ENCODE peak calls at places on chromosomes 16 and 17, in six cellular contexts. One of them, this sample, is unnamed.

GRCh38 chr17:77498875-77499698 is 358.3 kb downstream of the SEC14L1 start:
- DNase-seq in fibroblast of the aortic adventitia: no peak
- DNase-seq in tibial nerve: no peak
- DNase-seq in AG10803: no peak
- DNase-seq in BJ: no peak
- DNase-seq in MM.1S: no peak
- DNase-seq in this sample: peak; percentile 16

GRCh38 chr16:73196670-73197069 is 148.7 kb upstream of the ZFHX3 start:
- DNase-seq in fibroblast of the aortic adventitia: peak; percentile 77
- DNase-seq in tibial nerve: peak; percentile 93
- DNase-seq in AG10803: peak; percentile 54
- DNase-seq in BJ: no peak
- DNase-seq in MM.1S: peak; percentile 6
- DNase-seq in this sample: peak; percentile 55

GRCh38 chr17:4515501-4515900 is 16.8 kb downstream of the SPNS2 start:
- DNase-seq in fibroblast of the aortic adventitia: no peak
- DNase-seq in tibial nerve: no peak
- DNase-seq in AG10803: no peak
- DNase-seq in BJ: no peak
- DNase-seq in MM.1S: no peak
- DNase-seq in this sample: no peak

GRCh38 chr16:69847643-69848042 is 85.5 kb downstream of the WWP2 start:
- DNase-seq in fibroblast of the aortic adventitia: no peak
- DNase-seq in tibial nerve: no peak
- DNase-seq in AG10803: no peak
- DNase-seq in BJ: no peak
- DNase-seq in MM.1S: no peak
- DNase-seq in this sample: no peak

GRCh38 chr16:47028767-47029377 is 55.4 kb upstream of the DNAJA2 start:
- DNase-seq in fibroblast of the aortic adventitia: no peak
- DNase-seq in tibial nerve: no peak
- DNase-seq in AG10803: no peak
- DNase-seq in BJ: no peak
- DNase-seq in MM.1S: no peak
- DNase-seq in this sample: no peak

GRCh38 chr17:10698116-10698818 is 873 bp downstream of the ADPRM start:
- DNase-seq in fibroblast of the aortic adventitia: peak; percentile 46
- DNase-seq in tibial nerve: peak; percentile 13
- DNase-seq in AG10803: peak; percentile 41
- DNase-seq in BJ: no peak
- DNase-seq in MM.1S: no peak
- DNase-seq in this sample: no peak

GRCh38 chr17:151886-152859 is 14.8 kb downstream of the SCGB1C2 start:
- DNase-seq in fibroblast of the aortic adventitia: no peak
- DNase-seq in tibial nerve: no peak
- DNase-seq in AG10803: no peak
- DNase-seq in BJ: no peak
- DNase-seq in MM.1S: no peak
- DNase-seq in this sample: no peak

GRCh38 chr16:2085669-2086068 is 37.9 kb downstream of the TSC2 start:
- DNase-seq in fibroblast of the aortic adventitia: peak; percentile 29
- DNase-seq in tibial nerve: no peak
- DNase-seq in AG10803: peak; percentile 40
- DNase-seq in BJ: no peak
- DNase-seq in MM.1S: no peak
- DNase-seq in this sample: no peak

GRCh38 chr16:57012353-57012752 is 23.0 kb downstream of the NLRC5 start:
- DNase-seq in fibroblast of the aortic adventitia: no peak
- DNase-seq in tibial nerve: no peak
- DNase-seq in AG10803: no peak
- DNase-seq in BJ: no peak
- DNase-seq in MM.1S: no peak
- DNase-seq in this sample: no peak

GRCh38 chr16:78770353-78771091 is 671.1 kb downstream of the WWOX start:
- DNase-seq in fibroblast of the aortic adventitia: no peak
- DNase-seq in tibial nerve: peak; percentile 70
- DNase-seq in AG10803: peak; percentile 6
- DNase-seq in BJ: no peak
- DNase-seq in MM.1S: peak; percentile 82
- DNase-seq in this sample: peak; percentile 51

GRCh38 chr16:50763211-50763610 is 21.3 kb downstream of the CYLD start:
- DNase-seq in fibroblast of the aortic adventitia: peak; percentile 16
- DNase-seq in tibial nerve: no peak
- DNase-seq in AG10803: no peak
- DNase-seq in BJ: no peak
- DNase-seq in MM.1S: no peak
- DNase-seq in this sample: no peak

DNA sequence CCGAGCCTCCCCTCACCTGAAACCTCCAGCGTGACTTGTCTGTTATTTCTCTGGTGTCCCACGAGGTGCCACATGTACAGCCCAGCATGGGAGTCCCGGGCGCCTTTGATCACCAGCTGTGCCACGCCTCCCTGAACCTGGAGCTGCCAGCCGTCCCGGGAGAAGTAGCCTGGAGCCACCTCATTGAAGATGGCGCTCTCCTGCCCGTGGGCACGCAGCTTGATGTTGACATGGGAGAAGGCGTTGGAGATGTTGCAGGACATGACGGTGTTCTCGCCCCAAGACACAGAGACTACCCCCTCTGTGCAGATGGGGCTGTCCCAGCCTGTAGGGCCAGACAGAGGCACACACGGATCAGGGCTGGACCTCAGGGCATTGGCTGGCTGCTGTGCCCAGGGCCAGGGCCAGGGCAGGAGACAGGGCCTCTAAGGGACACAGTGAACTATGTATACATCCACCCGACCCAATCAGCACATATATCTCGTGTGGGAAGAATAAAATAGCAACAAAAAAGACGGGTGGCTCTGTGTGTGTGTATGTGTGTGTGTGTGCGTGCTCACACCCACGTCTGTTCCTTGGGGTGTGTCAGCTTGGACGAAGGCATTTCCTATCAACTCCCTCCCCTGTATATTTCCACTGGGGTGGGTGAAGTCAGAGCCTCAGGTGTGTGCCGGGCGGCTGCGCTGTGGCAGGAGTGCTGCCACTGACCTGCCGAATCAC is 7.3 kb upstream of the CD7 start:
- DNase-seq in fibroblast of the aortic adventitia: no peak
- DNase-seq in tibial nerve: no peak
- DNase-seq in AG10803: no peak
- DNase-seq in BJ: no peak
- DNase-seq in MM.1S: no peak
- DNase-seq in this sample: no peak
- H3K4me3 ChIP-seq in fibroblast of the aortic adventitia: no peak overlapping the region
- H3K4me3 ChIP-seq in tibial nerve: no peak overlapping the region
- H3K4me3 ChIP-seq in AG10803: no peak overlapping the region
- H3K4me3 ChIP-seq in BJ: no peak overlapping the region
- H3K4me3 ChIP-seq in MM.1S: no peak overlapping the region
- H3K4me3 ChIP-seq in this sample: no peak overlapping the region

DNA sequence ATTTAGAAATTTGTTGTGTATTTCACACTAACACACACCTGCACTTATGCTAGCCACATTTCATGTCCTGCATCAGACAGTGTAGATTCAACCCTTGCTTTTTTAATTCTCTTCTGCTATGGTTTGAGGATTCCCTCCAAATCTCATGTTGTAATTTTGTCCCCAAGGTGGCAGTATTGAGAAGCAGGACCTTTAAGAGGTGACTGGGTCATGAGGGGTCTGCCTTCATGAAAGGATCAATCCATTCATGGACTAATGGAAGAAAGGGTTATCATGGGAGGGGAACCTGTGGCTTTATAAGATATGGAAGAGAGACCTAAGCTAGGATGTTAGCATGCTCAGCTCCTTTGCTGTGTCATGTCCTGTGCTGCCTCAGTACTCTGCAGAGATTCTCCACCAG is 1032.2 kb downstream of the CDH11 start:
- DNase-seq in fibroblast of the aortic adventitia: peak; percentile 39
- DNase-seq in tibial nerve: peak; percentile 17
- DNase-seq in AG10803: peak; percentile 25
- DNase-seq in BJ: no peak
- DNase-seq in MM.1S: peak; percentile 37
- DNase-seq in this sample: no peak
- TF ChIP-seq CTCF in fibroblast of the aortic adventitia: peak; percentile 46
- TF ChIP-seq CTCF in tibial nerve: peak; percentile 42
- TF ChIP-seq CTCF in AG10803: peak; percentile 66
- TF ChIP-seq CTCF in BJ: peak; percentile 62
- TF ChIP-seq CTCF in MM.1S: peak; percentile 58
- TF ChIP-seq CTCF in this sample: peak; percentile 19

DNA sequence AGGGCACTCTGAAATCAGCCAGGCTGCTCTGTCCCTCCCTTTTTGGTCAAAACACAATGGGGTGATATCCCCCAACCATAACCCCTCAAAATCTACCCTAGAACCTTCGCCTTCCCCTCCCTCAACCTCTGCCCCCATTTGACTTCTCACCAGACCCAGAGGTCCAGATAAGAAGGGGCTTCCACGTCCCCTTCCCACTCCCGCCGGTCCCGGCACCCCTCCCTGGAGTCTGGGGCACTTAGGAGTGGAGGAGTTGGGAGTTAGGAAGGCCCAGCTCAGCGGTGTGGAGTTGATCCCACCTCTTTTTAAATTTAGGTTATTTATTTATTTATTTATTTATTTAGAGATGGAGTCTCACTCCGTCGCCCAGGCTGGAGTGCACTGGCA is 619 bp upstream of the TMEM92 start:
- DNase-seq in fibroblast of the aortic adventitia: no peak
- DNase-seq in tibial nerve: no peak
- DNase-seq in AG10803: no peak
- DNase-seq in BJ: no peak
- DNase-seq in MM.1S: no peak
- DNase-seq in this sample: peak; percentile 21
- H3K4me3 ChIP-seq in fibroblast of the aortic adventitia: no peak overlapping the region
- H3K4me3 ChIP-seq in tibial nerve: no peak overlapping the region
- H3K4me3 ChIP-seq in AG10803: peak overlapping the region; percentile 48
- H3K4me3 ChIP-seq in BJ: peak overlapping the region; percentile 51
- H3K4me3 ChIP-seq in MM.1S: no peak overlapping the region
- H3K4me3 ChIP-seq in this sample: peak overlapping the region; percentile 61

GRCh38 chr17:35046740-35047283 is 16.7 kb downstream of the RFFL start:
- DNase-seq in fibroblast of the aortic adventitia: peak; percentile 61
- DNase-seq in tibial nerve: no peak
- DNase-seq in AG10803: peak; percentile 49
- DNase-seq in BJ: no peak
- DNase-seq in MM.1S: peak; percentile 56
- DNase-seq in this sample: no peak
- TF ChIP-seq CTCF in fibroblast of the aortic adventitia: no peak
- TF ChIP-seq CTCF in tibial nerve: no peak
- TF ChIP-seq CTCF in AG10803: no peak
- TF ChIP-seq CTCF in BJ: no peak
- TF ChIP-seq CTCF in MM.1S: no peak
- TF ChIP-seq CTCF in this sample: no peak

GRCh38 chr17:65594585-65594940 is 33.1 kb upstream of the AXIN2 start:
- DNase-seq in fibroblast of the aortic adventitia: peak; percentile 25
- DNase-seq in tibial nerve: no peak
- DNase-seq in AG10803: peak; percentile 59
- DNase-seq in BJ: no peak
- DNase-seq in MM.1S: no peak
- DNase-seq in this sample: no peak
- H3K4me3 ChIP-seq in fibroblast of the aortic adventitia: no peak overlapping the region
- H3K4me3 ChIP-seq in tibial nerve: no peak overlapping the region
- H3K4me3 ChIP-seq in AG10803: peak overlapping the region; percentile 23
- H3K4me3 ChIP-seq in BJ: no peak overlapping the region
- H3K4me3 ChIP-seq in MM.1S: no peak overlapping the region
- H3K4me3 ChIP-seq in this sample: peak overlapping the region; percentile 25

DNA sequence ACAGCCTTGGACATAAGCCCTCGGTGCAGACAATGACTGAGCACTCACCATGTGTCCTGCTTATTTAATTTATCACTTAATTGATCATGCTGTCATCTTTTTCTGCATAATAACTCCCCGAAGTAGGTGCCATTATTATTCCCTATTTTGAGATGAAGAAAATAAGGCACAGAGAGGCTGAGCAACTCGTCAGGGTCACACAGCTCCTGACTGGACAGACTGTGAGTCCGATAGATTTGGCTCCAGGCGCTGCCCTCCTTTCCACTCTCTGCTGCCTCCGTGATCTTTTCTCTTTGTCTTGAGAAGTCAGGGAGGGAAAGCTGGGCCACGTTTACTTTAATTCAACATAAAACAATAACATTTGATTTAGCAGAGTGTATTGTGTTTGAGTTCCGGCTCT is 19.0 kb upstream of the N4BP1 start:
- DNase-seq in fibroblast of the aortic adventitia: no peak
- DNase-seq in tibial nerve: no peak
- DNase-seq in AG10803: no peak
- DNase-seq in BJ: no peak
- DNase-seq in MM.1S: no peak
- DNase-seq in this sample: no peak
- TF ChIP-seq CTCF in fibroblast of the aortic adventitia: no peak
- TF ChIP-seq CTCF in tibial nerve: no peak
- TF ChIP-seq CTCF in AG10803: no peak
- TF ChIP-seq CTCF in BJ: no peak
- TF ChIP-seq CTCF in MM.1S: no peak
- TF ChIP-seq CTCF in this sample: no peak

GRCh38 chr16:12009922-12010321 is 33.4 kb downstream of the SNX29 start:
- DNase-seq in fibroblast of the aortic adventitia: no peak
- DNase-seq in tibial nerve: no peak
- DNase-seq in AG10803: no peak
- DNase-seq in BJ: no peak
- DNase-seq in MM.1S: no peak
- DNase-seq in this sample: no peak

GRCh38 chr16:12009462-12009861 is 32.9 kb downstream of the SNX29 start:
- DNase-seq in fibroblast of the aortic adventitia: no peak
- DNase-seq in tibial nerve: no peak
- DNase-seq in AG10803: no peak
- DNase-seq in BJ: no peak
- DNase-seq in MM.1S: no peak
- DNase-seq in this sample: no peak

GRCh38 chr16:12010388-12011251 is 34.1 kb downstream of the SNX29 start:
- DNase-seq in fibroblast of the aortic adventitia: peak; percentile 21
- DNase-seq in tibial nerve: peak; percentile 36
- DNase-seq in AG10803: peak; percentile 64
- DNase-seq in BJ: peak; percentile 24
- DNase-seq in MM.1S: peak; percentile 59
- DNase-seq in this sample: no peak

GRCh38 chr16:12002447-12003006 is 26.0 kb downstream of the SNX29 start:
- DNase-seq in fibroblast of the aortic adventitia: peak; percentile 57
- DNase-seq in tibial nerve: no peak
- DNase-seq in AG10803: peak; percentile 68
- DNase-seq in BJ: no peak
- DNase-seq in MM.1S: no peak
- DNase-seq in this sample: no peak

GRCh38 chr16:12006637-12007036 is 30.1 kb downstream of the SNX29 start:
- DNase-seq in fibroblast of the aortic adventitia: no peak
- DNase-seq in tibial nerve: no peak
- DNase-seq in AG10803: no peak
- DNase-seq in BJ: no peak
- DNase-seq in MM.1S: no peak
- DNase-seq in this sample: no peak
- H3K4me3 ChIP-seq in fibroblast of the aortic adventitia: no peak overlapping the region
- H3K4me3 ChIP-seq in tibial nerve: no peak overlapping the region
- H3K4me3 ChIP-seq in AG10803: no peak overlapping the region
- H3K4me3 ChIP-seq in BJ: no peak overlapping the region
- H3K4me3 ChIP-seq in MM.1S: no peak overlapping the region
- H3K4me3 ChIP-seq in this sample: no peak overlapping the region

DNA sequence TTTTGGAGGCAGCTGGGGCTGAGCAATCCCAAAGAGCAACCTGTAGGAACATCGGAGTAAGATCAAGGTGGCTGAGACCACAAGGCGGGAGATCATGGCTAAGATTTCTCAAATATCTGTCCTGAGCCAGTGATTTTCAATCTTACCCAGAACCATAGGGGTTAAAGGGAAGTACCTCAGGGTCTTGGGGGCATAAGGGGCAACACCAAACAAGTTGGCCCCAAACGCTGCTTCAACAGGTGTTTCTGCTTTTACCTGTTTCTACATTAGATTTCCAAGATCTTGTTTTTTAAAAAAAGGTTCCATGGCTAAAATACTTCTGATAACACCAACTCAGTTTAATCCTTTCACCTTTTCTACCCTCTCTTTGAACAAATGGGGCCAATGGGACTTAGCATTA is 2.6 kb upstream of the UNC119 start:
- DNase-seq in fibroblast of the aortic adventitia: no peak
- DNase-seq in tibial nerve: no peak
- DNase-seq in AG10803: no peak
- DNase-seq in BJ: no peak
- DNase-seq in MM.1S: no peak
- DNase-seq in this sample: no peak
- TF ChIP-seq CTCF in fibroblast of the aortic adventitia: no peak
- TF ChIP-seq CTCF in tibial nerve: no peak
- TF ChIP-seq CTCF in AG10803: no peak
- TF ChIP-seq CTCF in BJ: no peak
- TF ChIP-seq CTCF in MM.1S: no peak
- TF ChIP-seq CTCF in this sample: no peak

This sample was measured in uterus.